ENCODE peak calls at places on chromosome 5, in four cellular contexts. J is GM23248, O is body of pancreas, X is SJSA1. W is an unnamed sample. For H3K4me1 and H3K36me3, the result is how much of the 10 kb centered on the place peaks cover.

GRCh38 chr5:74916831-74917710 is 50.9 kb upstream of the FAM169A start:
- DNase-seq in J (peak), O (peak), X (peak), W (no peak)

GRCh38 chr5:6676702-6677101 is 36.5 kb upstream of the TENT4A start:
- DNase-seq in O (no peak), J (peak), X (no peak), W (no peak)

GRCh38 chr5:56520951-56521350 is 287.8 kb upstream of the ANKRD55 start:
- DNase-seq in X (no peak), J (no peak), O (no peak), W (no peak)

GRCh38 chr5:88325868-88326267 is 57.2 kb upstream of the TMEM161B start:
- DNase-seq in O (no peak), X (no peak), J (no peak), W (no peak)

GRCh38 chr5:172630961-172631360 is 10.1 kb upstream of the NEURL1B start:
- DNase-seq in X (no peak), J (no peak), O (no peak), W (no peak)

GRCh38 chr5:178069909-178070308 is 43.4 kb upstream of the N4BP3 start:
- DNase-seq in X (no peak), O (peak), J (peak), W (peak)

GRCh38 chr5:68848086-68848485 is 245.7 kb upstream of the SLC30A5 start:
- DNase-seq in J (peak), X (no peak), O (no peak), W (no peak)

GRCh38 chr5:91109634-91110033 is 273.5 kb downstream of the ARRDC3 start:
- DNase-seq in X (no peak), O (no peak), J (peak), W (no peak)

GRCh38 chr5:154193636-154194035 is 3.1 kb downstream of the GALNT10 start:
- DNase-seq in X (no peak), J (peak), O (no peak), W (no peak)

GRCh38 chr5:122907238-122907637 is 61.8 kb downstream of the SNX24 start:
- DNase-seq in J (peak), O (no peak), X (no peak), W (no peak)

GRCh38 chr5:62340392-62340791 is 34.4 kb downstream of the KIF2A start:
- DNase-seq in X (no peak), J (peak), O (no peak), W (peak)

GRCh38 chr5:116799401-116799800 is 224.8 kb upstream of the SEMA6A start:
- DNase-seq in J (no peak), X (no peak), O (no peak), W (no peak)

GRCh38 chr5:84450617-84451414 is 66.1 kb upstream of the EDIL3 start:
- DNase-seq in O (no peak), X (no peak), J (peak), W (no peak)

GRCh38 chr5:81768960-81769452 is 18.1 kb upstream of the SSBP2 start:
- DNase-seq in J (peak), O (no peak), X (peak), W (no peak)

GRCh38 chr5:55072668-55073067 is 29.8 kb upstream of the GZMA start:
- DNase-seq in J (peak), X (no peak), O (no peak), W (no peak)

GRCh38 chr5:53261245-53261644 is 151.7 kb upstream of the MOCS2 start:
- DNase-seq in J (peak), X (no peak), O (no peak), W (no peak)

GRCh38 chr5:6365142-6365976 is 13.0 kb downstream of the MED10 start:
- DNase-seq in J (peak), X (peak), O (no peak), W (no peak)

GRCh38 chr5:78648359-78649219 is at the start of gene LHFPL2:
- DNase-seq in O (peak), X (peak), J (peak), W (no peak)

GRCh38 chr5:105882956-105883481 is 1787.7 kb downstream of the EFNA5 start:
- DNase-seq in X (no peak), O (no peak), J (no peak), W (no peak)

GRCh38 chr5:68766952-68767464 is 326.8 kb upstream of the SLC30A5 start:
- DNase-seq in J (no peak), O (no peak), X (no peak), W (no peak)

GRCh38 chr5:58854396-58854795 is 271.5 kb downstream of the RAB3C start:
- DNase-seq in O (no peak), X (no peak), J (no peak), W (no peak)

GRCh38 chr5:1760656-1761452 is 38.8 kb downstream of the MRPL36 start:
- DNase-seq in O (no peak), J (no peak), X (peak), W (no peak)

GRCh38 chr5:143985832-143986485 is 174.0 kb downstream of the HMHB1 start:
- DNase-seq in X (no peak), J (peak), O (no peak), W (no peak)

GRCh38 chr5:112960861-112961504 is 15.6 kb upstream of the DCP2 start:
- DNase-seq in X (no peak), J (no peak), O (no peak), W (no peak)

GRCh38 chr5:128494516-128494915 is 43.5 kb downstream of the FBN2 start:
- DNase-seq in X (no peak), J (no peak), O (no peak), W (no peak)

GRCh38 chr5:148556835-148557234 is 97.5 kb downstream of the HTR4 start:
- DNase-seq in X (no peak), J (no peak), O (no peak), W (no peak)
- H3K4me1 ChIP-seq in X (under half), J (under half), O (under half), W (under half)

DNA sequence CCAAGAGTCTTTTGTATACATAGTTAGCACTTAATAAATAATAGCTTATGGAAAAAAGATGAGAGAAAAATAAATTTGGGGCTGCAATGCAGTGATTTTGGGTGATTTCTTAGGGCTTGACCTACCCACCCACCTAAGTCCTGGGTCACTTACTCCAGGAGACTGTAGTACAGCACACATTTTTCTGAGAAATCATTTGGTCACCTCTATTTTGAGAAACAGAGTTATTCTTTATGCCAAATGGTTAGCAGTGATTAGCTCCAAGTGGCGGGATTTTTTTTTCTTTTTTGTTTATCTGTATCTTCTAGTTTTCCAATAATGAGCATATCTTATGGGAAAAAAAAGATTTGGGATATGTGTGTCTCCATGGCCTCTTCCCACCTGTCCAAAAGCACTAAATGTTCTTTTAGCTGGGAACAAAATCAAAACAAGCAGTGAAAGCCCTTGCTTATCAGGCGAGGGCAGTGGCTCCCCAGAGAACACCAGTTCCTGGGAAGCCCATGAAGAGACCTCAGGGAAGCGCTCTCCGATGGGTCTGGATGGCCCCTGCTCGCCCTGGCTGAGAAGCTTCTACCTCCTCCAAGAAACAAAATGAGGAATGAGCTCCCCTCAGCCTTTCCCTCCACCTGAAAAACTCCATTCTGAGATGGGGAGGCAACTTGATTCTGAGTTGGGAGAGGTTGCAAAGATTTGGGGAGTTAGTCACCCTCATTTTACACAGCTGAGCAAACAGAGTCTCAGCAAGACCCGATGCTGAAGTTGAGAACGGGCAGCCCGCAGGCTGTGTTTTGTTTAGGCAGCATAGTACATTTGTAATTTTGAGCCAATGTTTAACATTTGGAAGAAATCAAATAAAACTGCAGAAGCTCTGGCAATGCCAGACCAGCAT is 69.9 kb downstream of the CYFIP2 start:
- DNase-seq in J (peak), X (no peak), O (no peak), W (no peak)
- H3K36me3 ChIP-seq in J (under half), X (under half), O (under half), W (half or more)

GRCh38 chr5:167579701-167580045 is 711.8 kb upstream of the WWC1 start:
- DNase-seq in J (peak), O (no peak), X (no peak), W (no peak)
- H3K4me3 ChIP-seq in J (no peak), O (no peak), X (no peak), W (no peak)

DNA sequence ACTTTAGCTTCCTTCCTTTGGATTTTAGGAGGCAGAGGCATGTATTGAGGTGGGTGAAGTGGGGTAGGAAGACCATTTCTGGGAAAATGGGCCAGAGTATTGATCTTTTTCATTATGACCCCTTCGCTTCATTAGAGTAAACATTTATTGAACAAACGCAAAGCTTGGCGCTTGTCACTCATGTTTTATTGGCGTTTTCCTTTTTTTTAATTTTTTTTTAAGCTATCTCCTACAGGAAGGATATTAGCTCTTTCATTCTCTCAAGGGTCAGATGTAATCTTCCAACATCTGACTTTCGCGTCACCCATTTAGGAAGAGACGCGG is 273 bp upstream of the SUB1 start:
- DNase-seq in J (no peak), X (no peak), O (no peak), W (no peak)
- H3K4me1 ChIP-seq in J (under half), X (under half), O (under half), W (half or more)